ENCODE peak calls at places on chromosome 3, in four cellular contexts. Z is K562, F is GM12878, G is HepG2. P is an unnamed sample.

GRCh38 chr3:132161608-132162007 is 126.8 kb upstream of the CPNE4 start:
- DNase-seq in Z (peak), F (no peak), G (no peak), P (no peak)

GRCh38 chr3:7332696-7333095 is 471.8 kb downstream of the GRM7 start:
- DNase-seq in Z (no peak), F (no peak), G (no peak), P (no peak)

GRCh38 chr3:60081381-60082095 is 1031.7 kb upstream of the CFAP20DC start:
- DNase-seq in Z (no peak), F (peak), G (no peak), P (no peak)

GRCh38 chr3:180048840-180049239 is 12.1 kb upstream of the PEX5L start:
- DNase-seq in Z (no peak), F (no peak), G (no peak), P (no peak)

GRCh38 chr3:12237912-12238650 is 50.8 kb upstream of the PPARG start:
- DNase-seq in Z (no peak), F (no peak), G (no peak), P (no peak)

GRCh38 chr3:107833046-107833445 is 257.8 kb downstream of the CD47 start:
- DNase-seq in Z (no peak), F (no peak), G (no peak), P (no peak)

GRCh38 chr3:19934098-19934566 is at the start of gene EFHB:
- DNase-seq in Z (peak), F (no peak), G (peak), P (peak)

GRCh38 chr3:134333522-134334181 is 40.6 kb downstream of the AMOTL2 start:
- DNase-seq in Z (no peak), F (no peak), G (peak), P (peak)

GRCh38 chr3:175342196-175342595 is 483.1 kb downstream of the NAALADL2 start:
- DNase-seq in Z (no peak), F (no peak), G (no peak), P (no peak)

GRCh38 chr3:84555629-84556028 is 403.2 kb upstream of the CADM2 start:
- DNase-seq in Z (no peak), F (no peak), G (no peak), P (no peak)

GRCh38 chr3:179148446-179149238 is 485 bp downstream of the PIK3CA start:
- DNase-seq in Z (peak), F (no peak), G (peak), P (peak)

GRCh38 chr3:17456036-17456435 is 286.4 kb downstream of the TBC1D5 start:
- DNase-seq in Z (no peak), F (no peak), G (no peak), P (no peak)
- TF ChIP-seq TARDBP in Z (no peak), F (no peak), G (no peak), P (no peak)

DNA sequence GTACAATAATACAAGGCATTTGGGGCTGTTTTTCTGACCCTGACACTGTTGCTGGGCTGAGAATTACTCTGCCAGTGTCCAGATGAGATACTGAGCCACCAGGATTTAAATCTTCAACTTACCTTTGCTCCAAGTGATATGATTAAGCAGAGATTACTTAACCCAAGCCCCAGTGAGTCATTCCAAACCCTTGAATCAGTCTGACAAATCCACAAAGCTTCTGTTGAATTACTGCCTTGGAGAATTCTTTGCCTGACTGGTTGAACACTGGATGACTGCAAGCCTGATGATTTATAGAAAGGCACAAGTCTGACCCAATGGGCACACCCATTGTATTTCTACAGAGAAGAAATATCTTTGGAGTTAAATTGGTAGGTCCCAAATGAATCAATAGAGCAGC is 88.2 kb upstream of the TSC22D2 start:
- DNase-seq in Z (no peak), F (no peak), G (peak), P (no peak)
- TF ChIP-seq TARDBP in Z (no peak), F (no peak), G (no peak), P (no peak)

DNA sequence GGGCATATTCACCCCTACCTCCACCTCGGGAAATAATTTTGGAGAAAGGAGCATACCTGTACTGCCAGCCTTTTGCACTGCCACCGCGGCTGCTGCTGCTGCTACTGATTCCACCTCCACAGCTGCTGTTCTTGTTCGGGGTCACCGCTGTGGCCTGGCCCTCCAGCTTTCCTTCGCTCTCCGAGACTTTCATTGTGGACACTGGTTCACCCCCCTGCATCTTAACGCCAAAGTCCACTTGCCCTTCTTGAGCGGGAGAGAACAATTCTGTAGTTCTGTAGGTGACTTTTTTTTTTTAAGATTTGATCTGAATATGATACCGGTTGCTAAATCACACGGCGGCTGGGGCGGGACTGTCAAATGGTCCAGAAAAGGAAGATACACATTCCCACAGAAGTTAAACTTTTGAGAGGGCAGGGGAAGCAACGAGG is 701 bp downstream of the OSBPL11 start:
- DNase-seq in Z (peak), F (no peak), G (no peak), P (no peak)
- TF ChIP-seq TARDBP in Z (no peak), F (no peak), G (no peak), P (no peak)

GRCh38 chr3:194439915-194440550 is 41.0 kb upstream of the GP5 start:
- DNase-seq in Z (no peak), F (no peak), G (no peak), P (no peak)

GRCh38 chr3:194431553-194431952 is 32.5 kb upstream of the GP5 start:
- DNase-seq in Z (no peak), F (no peak), G (no peak), P (no peak)

GRCh38 chr3:194434503-194434902 is 35.4 kb upstream of the GP5 start:
- DNase-seq in Z (no peak), F (no peak), G (no peak), P (no peak)
- TF ChIP-seq TARDBP in Z (no peak), F (no peak), G (no peak), P (no peak)

DNA sequence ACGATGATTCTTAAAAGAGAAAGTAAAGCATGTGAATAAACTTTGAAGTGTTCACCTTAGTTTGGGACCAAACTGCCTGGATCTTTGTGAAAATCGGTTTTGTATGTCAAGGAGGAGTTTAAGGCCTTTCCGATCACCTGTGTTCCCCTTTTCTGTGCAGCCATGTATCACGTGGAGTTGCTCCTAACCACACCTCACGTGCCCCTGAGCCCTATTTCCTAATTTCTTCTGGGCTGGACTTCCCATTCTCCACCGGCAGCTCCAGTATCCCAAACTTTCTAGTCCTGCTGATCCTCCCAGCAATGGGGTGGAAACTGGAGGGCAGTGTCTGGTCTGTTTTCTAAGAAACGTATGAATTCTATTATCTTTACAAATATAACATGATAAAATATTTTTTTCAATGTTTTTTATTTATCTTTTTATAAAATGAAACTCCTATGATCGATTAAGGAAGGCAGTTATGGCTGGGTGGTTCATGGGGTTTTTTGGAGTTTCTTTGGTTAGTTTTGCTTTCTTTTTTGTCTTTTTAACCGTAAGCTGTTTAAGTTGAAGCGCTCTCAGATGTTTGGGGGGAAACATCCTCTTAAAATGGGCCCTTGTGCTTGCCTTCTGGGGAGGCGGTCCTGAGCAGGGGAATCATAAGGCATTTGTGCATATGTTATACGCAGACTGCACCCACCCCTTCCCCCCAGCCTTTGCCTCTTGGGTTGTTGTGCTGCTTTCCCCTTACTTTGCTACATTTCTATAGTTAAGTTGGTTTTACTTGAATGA is 43.6 kb upstream of the WWTR1 start:
- DNase-seq in Z (no peak), F (no peak), G (no peak), P (no peak)
- TF ChIP-seq TARDBP in Z (no peak), F (no peak), G (no peak), P (no peak)

DNA sequence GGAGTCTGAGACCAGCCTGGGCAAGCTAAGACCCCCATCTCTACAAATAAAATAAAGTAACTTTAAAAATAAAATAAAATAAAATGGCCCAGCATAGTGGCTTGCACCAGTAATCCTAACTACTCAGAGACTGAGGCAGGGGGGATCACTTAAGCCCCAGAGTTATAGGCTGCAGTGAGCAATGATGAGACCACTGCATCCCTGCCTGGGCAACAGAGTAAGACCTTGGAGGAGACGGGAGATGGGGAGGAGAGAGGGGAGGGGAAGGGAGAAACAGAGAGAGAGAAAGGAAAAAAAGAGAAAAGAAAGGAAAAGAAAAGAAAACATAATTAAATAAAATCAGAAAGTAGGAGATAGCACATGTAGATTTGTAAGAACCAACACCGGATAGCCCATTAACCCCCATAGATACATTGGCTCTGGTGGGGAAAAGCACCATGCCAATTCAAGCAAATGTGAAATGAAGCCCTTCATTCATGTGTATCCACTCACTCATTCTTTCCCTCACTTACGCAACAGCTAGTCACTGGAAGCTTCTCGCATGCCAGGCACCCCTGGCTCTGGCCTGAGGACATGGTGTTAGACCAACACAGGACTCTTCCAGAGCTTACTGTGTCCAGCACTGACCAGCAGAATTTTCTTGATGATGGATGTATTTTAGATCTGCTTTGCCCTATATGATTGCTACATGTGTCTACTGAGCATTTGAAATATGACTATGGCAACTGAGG is 183.2 kb downstream of the MAGI1 start:
- DNase-seq in Z (no peak), F (no peak), G (peak), P (no peak)
- TF ChIP-seq TARDBP in Z (no peak), F (no peak), G (no peak), P (no peak)

GRCh38 chr3:114144909-114145688 is 33.8 kb downstream of the DRD3 start:
- DNase-seq in Z (no peak), F (no peak), G (no peak), P (no peak)

GRCh38 chr3:114147281-114147680 is 31.6 kb downstream of the DRD3 start:
- DNase-seq in Z (no peak), F (no peak), G (no peak), P (no peak)

DNA sequence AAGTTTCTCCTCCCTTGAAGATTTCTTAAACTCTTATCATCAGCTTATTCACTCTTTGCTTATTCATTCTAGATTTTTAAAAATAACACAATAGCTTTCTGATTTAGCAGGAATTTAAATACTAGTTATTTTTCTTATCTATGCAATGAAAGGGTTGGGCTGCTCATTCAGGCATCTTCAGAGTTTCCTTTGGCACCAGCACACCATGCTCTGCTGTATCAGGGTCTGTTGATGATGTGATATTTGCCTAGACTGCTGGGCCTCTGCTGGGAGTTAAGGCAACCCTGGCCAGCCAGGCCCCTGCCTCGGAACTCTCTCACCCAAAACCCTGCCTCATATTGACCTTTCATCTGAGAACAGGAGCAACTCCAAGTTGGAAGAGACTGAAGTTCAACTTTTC is 35.0 kb downstream of the DRD3 start:
- DNase-seq in Z (no peak), F (no peak), G (no peak), P (no peak)
- TF ChIP-seq TARDBP in Z (no peak), F (no peak), G (no peak), P (no peak)

GRCh38 chr3:77475545-77475944 is 435.6 kb downstream of the ROBO2 start:
- DNase-seq in Z (no peak), F (no peak), G (no peak), P (no peak)
- TF ChIP-seq TARDBP in Z (no peak), F (no peak), G (no peak), P (no peak)

P was measured in HEK293T.